ENCODE peak calls at places on chromosome 19, in eight cellular contexts. V, B, K, D, X, F, O and M are unnamed samples.
A peak's percentile ranks its signal among the peaks of the same experiment; 100 is the strongest.

GRCh38 chr19:28400953-28401671 is 811.8 kb downstream of the UQCRFS1 start:
- DNase-seq in D (no peak), X (no peak), B (no peak), F (no peak), O (no peak), K (no peak), V (no peak), M (no peak)

GRCh38 chr19:13748169-13748884 is 16.0 kb upstream of the MRI1 start:
- DNase-seq in O (peak; percentile 32), V (peak; percentile 56), F (no peak), D (no peak), X (peak; percentile 31), K (peak; percentile 74), B (peak; percentile 50), M (peak; percentile 36)

GRCh38 chr19:16297575-16298178 is 26.9 kb upstream of the KLF2 start:
- DNase-seq in F (no peak), D (no peak), O (no peak), V (no peak), B (peak; percentile 81), X (no peak), K (no peak), M (no peak)

GRCh38 chr19:31913103-31913710 is 432.2 kb upstream of the ZNF507 start:
- DNase-seq in F (no peak), O (no peak), V (no peak), X (peak; percentile 6), K (no peak), D (no peak), B (no peak), M (no peak)

GRCh38 chr19:12774588-12775555 is at the start of gene HOOK2:
- DNase-seq in B (peak; percentile 98), V (no peak), X (peak; percentile 37), D (no peak), F (peak; percentile 94), O (peak; percentile 96), K (no peak), M (no peak)

GRCh38 chr19:7294571-7295212 is 478 bp upstream of the INSR start:
- DNase-seq in K (peak; percentile 16), O (peak; percentile 21), D (peak; percentile 41), X (peak; percentile 69), F (peak; percentile 53), B (peak; percentile 79), V (peak; percentile 50), M (peak; percentile 60)

GRCh38 chr19:1122972-1123363 is 19.2 kb downstream of the GPX4 start:
- DNase-seq in K (peak; percentile 56), V (peak; percentile 82), O (peak; percentile 88), X (peak; percentile 87), B (peak; percentile 82), F (peak; percentile 97), D (no peak), M (peak; percentile 75)

GRCh38 chr19:40339018-40339728 is 9.0 kb downstream of the C19orf47 start:
- DNase-seq in X (no peak), F (no peak), V (no peak), D (no peak), O (no peak), K (no peak), B (no peak), M (no peak)

GRCh38 chr19:46065486-46065885 is 24.7 kb upstream of the IGFL4 start:
- DNase-seq in V (peak; percentile 51), O (peak; percentile 80), X (no peak), K (no peak), D (no peak), B (no peak), F (no peak), M (peak; percentile 34)

GRCh38 chr19:13132471-13133166 is 14.6 kb downstream of the NACC1 start:
- DNase-seq in O (no peak), F (no peak), B (no peak), V (peak; percentile 33), D (no peak), X (no peak), K (peak; percentile 79), M (peak; percentile 78)

GRCh38 chr19:46372901-46373572 is 26.1 kb downstream of the PPP5C start:
- DNase-seq in B (no peak), K (no peak), O (peak; percentile 94), X (peak; percentile 59), D (no peak), V (peak; percentile 66), F (peak; percentile 54), M (peak; percentile 55)

GRCh38 chr19:2766594-2767372 is 16.3 kb downstream of the SGTA start:
- DNase-seq in V (no peak), D (no peak), F (no peak), K (no peak), B (no peak), X (no peak), O (no peak), M (no peak)

GRCh38 chr19:17676295-17676694 is 11.9 kb downstream of the UNC13A start:
- DNase-seq in V (no peak), D (no peak), O (no peak), F (no peak), B (no peak), X (no peak), K (no peak), M (no peak)

GRCh38 chr19:7888145-7888825 is at the start of gene LRRC8E:
- DNase-seq in V (peak; percentile 53), K (peak; percentile 55), X (peak; percentile 83), B (peak; percentile 77), F (peak; percentile 87), D (no peak), O (peak; percentile 80), M (peak; percentile 54)

GRCh38 chr19:1452802-1453524 is 3.0 kb downstream of the APC2 start:
- DNase-seq in B (no peak), D (no peak), F (no peak), O (no peak), X (no peak), K (no peak), V (no peak), M (no peak)

GRCh38 chr19:33302175-33302973 is at the start of gene CEBPA:
- DNase-seq in X (peak; percentile 96), B (peak; percentile 82), D (peak; percentile 75), V (peak; percentile 77), F (peak; percentile 80), K (peak; percentile 72), O (peak; percentile 93), M (peak; percentile 72)
- TF ChIP-seq CTCF in X (peak; percentile 60), B (no peak), D (no peak), V (no peak), F (no peak), K (peak; percentile 66), O (no peak), M (peak; percentile 32)

GRCh38 chr19:41353466-41354342 is at the start of gene TGFB1:
- DNase-seq in F (peak; percentile 78), V (peak; percentile 93), K (peak; percentile 87), D (peak; percentile 68), O (peak; percentile 82), B (peak; percentile 82), X (peak; percentile 85), M (peak; percentile 91)

GRCh38 chr19:41355035-41355434 is 1.3 kb upstream of the TGFB1 start:
- DNase-seq in F (no peak), X (no peak), K (no peak), O (no peak), D (no peak), B (no peak), V (no peak), M (no peak)

GRCh38 chr19:41355802-41356201 is 2.1 kb upstream of the TGFB1 start:
- DNase-seq in D (no peak), O (no peak), B (no peak), F (no peak), X (no peak), V (no peak), K (no peak), M (no peak)

GRCh38 chr19:41352609-41353465 is 885 bp downstream of the TGFB1 start:
- DNase-seq in X (peak; percentile 81), D (peak; percentile 27), V (peak; percentile 51), B (peak; percentile 73), O (peak; percentile 62), F (peak; percentile 75), K (peak; percentile 44), M (peak; percentile 45)

GRCh38 chr19:41354343-41354974 is 737 bp upstream of the TGFB1 start:
- DNase-seq in F (no peak), K (no peak), D (no peak), O (no peak), B (peak; percentile 28), V (no peak), X (no peak), M (no peak)
- TF ChIP-seq CTCF in F (no peak), K (no peak), D (peak; percentile 43), O (no peak), B (no peak), V (no peak), X (no peak), M (no peak)

DNA sequence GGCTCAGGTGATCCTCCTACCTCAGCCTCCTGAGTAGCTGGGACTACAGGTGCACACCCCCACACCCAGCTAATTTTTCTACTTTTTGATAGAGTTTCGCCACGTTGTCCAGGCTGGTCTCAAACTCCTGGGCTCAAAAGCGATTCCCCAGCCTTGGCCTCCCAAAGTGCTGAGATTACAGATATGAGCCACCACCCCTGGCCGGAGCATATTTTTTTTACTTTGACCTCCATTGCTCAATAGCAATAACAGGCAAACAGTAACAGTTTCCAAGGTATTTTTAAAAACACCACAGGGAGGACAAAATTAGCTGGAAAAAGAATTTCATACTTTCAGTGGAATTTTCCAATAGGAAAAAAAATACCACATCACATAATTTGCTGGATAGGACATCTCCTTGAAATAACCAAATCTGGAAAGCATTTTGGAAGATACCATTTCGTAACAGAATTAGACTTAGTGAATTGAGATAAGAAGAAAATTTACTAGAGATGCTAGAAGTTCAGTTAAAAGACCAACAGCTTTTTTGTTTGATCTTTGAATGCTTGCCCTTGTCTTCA is 5.2 kb downstream of the DUXA start:
- DNase-seq in K (no peak), B (no peak), X (no peak), F (no peak), O (no peak), V (no peak), D (no peak), M (no peak)
- TF ChIP-seq CTCF in K (no peak), B (no peak), X (no peak), F (no peak), O (no peak), V (no peak), D (no peak), M (no peak)

GRCh38 chr19:33226550-33227241 is 1.0 kb upstream of the SLC7A10 start:
- DNase-seq in K (no peak), X (peak; percentile 76), V (no peak), D (no peak), F (peak; percentile 78), O (no peak), B (peak; percentile 43), M (no peak)
- TF ChIP-seq CTCF in K (no peak), X (peak; percentile 29), V (no peak), D (no peak), F (no peak), O (no peak), B (no peak), M (no peak)